ENCODE peak calls at places on chromosomes 1 and 21, in ten cellular contexts. M, D, F, J, P, A, I, Q, K and N are unnamed samples.

GRCh38 chr1:46131093-46131492 is 1.3 kb downstream of the PIK3R3 start:
- DNase-seq in M (peak), D (no peak), F (peak), J (peak), P (no peak), A (no peak), I (no peak), Q (no peak), K (peak), N (no peak)

GRCh38 chr1:116167625-116168276 is 56.6 kb downstream of the MAB21L3 start:
- DNase-seq in M (no peak), D (no peak), F (no peak), J (no peak), P (no peak), A (no peak), I (peak), Q (no peak), K (no peak), N (no peak)

GRCh38 chr1:231558711-231559205 is 30.3 kb downstream of the TSNAX start:
- DNase-seq in M (no peak), D (no peak), F (no peak), J (no peak), P (no peak), A (no peak), I (no peak), Q (no peak), K (no peak), N (no peak)

GRCh38 chr1:8362701-8363101 is 44.8 kb downstream of the SLC45A1 start:
- DNase-seq in M (no peak), D (peak), F (no peak), J (no peak), P (no peak), A (no peak), I (no peak), Q (no peak), K (no peak), N (no peak)

GRCh38 chr21:46149205-46149901 is 6.0 kb downstream of the FTCD start:
- DNase-seq in M (no peak), D (peak), F (no peak), J (no peak), P (no peak), A (no peak), I (no peak), Q (no peak), K (no peak), N (no peak)

GRCh38 chr1:89760496-89760895 is 60.3 kb upstream of the LRRC8D start:
- DNase-seq in M (no peak), D (no peak), F (no peak), J (no peak), P (no peak), A (no peak), I (no peak), Q (no peak), K (no peak), N (no peak)

GRCh38 chr1:11187936-11188335 is 1.2 kb upstream of the ANGPTL7 start:
- DNase-seq in M (no peak), D (no peak), F (no peak), J (no peak), P (no peak), A (no peak), I (no peak), Q (no peak), K (no peak), N (no peak)

GRCh38 chr1:164576311-164577271 is 17.6 kb downstream of the PBX1 start:
- DNase-seq in M (peak), D (peak), F (no peak), J (peak), P (no peak), A (no peak), I (peak), Q (peak), K (no peak), N (no peak)

GRCh38 chr1:15525043-15525958 is 1.3 kb upstream of the CASP9 start:
- DNase-seq in M (no peak), D (peak), F (peak), J (peak), P (peak), A (no peak), I (no peak), Q (no peak), K (peak), N (no peak)

GRCh38 chr1:214402583-214403216 is 121.7 kb downstream of the SMYD2 start:
- DNase-seq in M (peak), D (no peak), F (no peak), J (no peak), P (no peak), A (no peak), I (no peak), Q (no peak), K (peak), N (no peak)

GRCh38 chr1:9085306-9085940 is 16.0 kb upstream of the SLC2A5 start:
- DNase-seq in M (no peak), D (no peak), F (no peak), J (no peak), P (no peak), A (no peak), I (no peak), Q (no peak), K (no peak), N (no peak)

GRCh38 chr1:197178998-197179397 is 32.5 kb upstream of the ASPM start:
- DNase-seq in M (peak), D (no peak), F (no peak), J (peak), P (no peak), A (peak), I (peak), Q (no peak), K (peak), N (no peak)

GRCh38 chr1:213163278-213163711 is 112.3 kb downstream of the RPS6KC1 start:
- DNase-seq in M (no peak), D (no peak), F (no peak), J (peak), P (no peak), A (no peak), I (peak), Q (no peak), K (peak), N (no peak)

GRCh38 chr1:33653226-33653625 is 180.8 kb downstream of the ZSCAN20 start:
- DNase-seq in M (no peak), D (no peak), F (no peak), J (no peak), P (no peak), A (no peak), I (no peak), Q (no peak), K (no peak), N (no peak)

GRCh38 chr1:106534612-106535011 is 521.9 kb upstream of the PRMT6 start:
- DNase-seq in M (no peak), D (no peak), F (no peak), J (no peak), P (no peak), A (no peak), I (no peak), Q (no peak), K (peak), N (no peak)
- TF ChIP-seq CTCF in M (no peak), D (no peak), F (no peak), J (no peak), P (no peak), A (no peak), I (no peak), Q (no peak), K (peak), N (no peak)

DNA sequence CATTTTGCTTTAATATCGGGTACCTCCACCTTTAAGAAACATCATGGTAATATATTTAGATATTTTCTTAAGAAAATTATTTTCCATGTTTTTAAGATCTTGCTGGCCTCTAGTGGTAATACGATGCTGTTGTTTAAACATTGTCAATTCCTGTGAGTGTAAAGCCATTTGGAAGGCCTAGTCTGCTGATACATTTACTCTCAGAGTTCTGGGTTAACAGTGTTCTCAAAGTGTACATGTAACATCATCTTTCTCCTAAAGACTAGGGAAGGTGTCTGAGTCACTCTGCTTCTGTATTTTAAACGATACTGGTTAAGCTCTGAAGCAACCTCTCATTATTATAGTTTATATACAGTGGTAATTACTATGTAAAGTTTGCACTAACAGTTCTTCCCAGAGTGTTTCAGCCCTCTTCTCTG is 189.1 kb downstream of the RASAL2 start:
- DNase-seq in M (peak), D (no peak), F (no peak), J (peak), P (no peak), A (peak), I (peak), Q (no peak), K (peak), N (no peak)
- TF ChIP-seq CTCF in M (peak), D (peak), F (no peak), J (peak), P (peak), A (peak), I (peak), Q (peak), K (peak), N (no peak)

GRCh38 chr1:162026906-162027305 is 3.2 kb upstream of the OLFML2B start:
- DNase-seq in M (no peak), D (no peak), F (no peak), J (no peak), P (no peak), A (no peak), I (no peak), Q (no peak), K (no peak), N (no peak)

GRCh38 chr1:162023181-162023546 is 505 bp downstream of the OLFML2B start:
- DNase-seq in M (no peak), D (no peak), F (no peak), J (no peak), P (no peak), A (no peak), I (no peak), Q (no peak), K (no peak), N (no peak)

GRCh38 chr1:162022626-162023025 is 1.0 kb downstream of the OLFML2B start:
- DNase-seq in M (no peak), D (no peak), F (no peak), J (no peak), P (no peak), A (no peak), I (peak), Q (no peak), K (no peak), N (no peak)

GRCh38 chr1:162021124-162021523 is 2.5 kb downstream of the OLFML2B start:
- DNase-seq in M (no peak), D (peak), F (no peak), J (no peak), P (no peak), A (no peak), I (peak), Q (no peak), K (no peak), N (no peak)

DNA sequence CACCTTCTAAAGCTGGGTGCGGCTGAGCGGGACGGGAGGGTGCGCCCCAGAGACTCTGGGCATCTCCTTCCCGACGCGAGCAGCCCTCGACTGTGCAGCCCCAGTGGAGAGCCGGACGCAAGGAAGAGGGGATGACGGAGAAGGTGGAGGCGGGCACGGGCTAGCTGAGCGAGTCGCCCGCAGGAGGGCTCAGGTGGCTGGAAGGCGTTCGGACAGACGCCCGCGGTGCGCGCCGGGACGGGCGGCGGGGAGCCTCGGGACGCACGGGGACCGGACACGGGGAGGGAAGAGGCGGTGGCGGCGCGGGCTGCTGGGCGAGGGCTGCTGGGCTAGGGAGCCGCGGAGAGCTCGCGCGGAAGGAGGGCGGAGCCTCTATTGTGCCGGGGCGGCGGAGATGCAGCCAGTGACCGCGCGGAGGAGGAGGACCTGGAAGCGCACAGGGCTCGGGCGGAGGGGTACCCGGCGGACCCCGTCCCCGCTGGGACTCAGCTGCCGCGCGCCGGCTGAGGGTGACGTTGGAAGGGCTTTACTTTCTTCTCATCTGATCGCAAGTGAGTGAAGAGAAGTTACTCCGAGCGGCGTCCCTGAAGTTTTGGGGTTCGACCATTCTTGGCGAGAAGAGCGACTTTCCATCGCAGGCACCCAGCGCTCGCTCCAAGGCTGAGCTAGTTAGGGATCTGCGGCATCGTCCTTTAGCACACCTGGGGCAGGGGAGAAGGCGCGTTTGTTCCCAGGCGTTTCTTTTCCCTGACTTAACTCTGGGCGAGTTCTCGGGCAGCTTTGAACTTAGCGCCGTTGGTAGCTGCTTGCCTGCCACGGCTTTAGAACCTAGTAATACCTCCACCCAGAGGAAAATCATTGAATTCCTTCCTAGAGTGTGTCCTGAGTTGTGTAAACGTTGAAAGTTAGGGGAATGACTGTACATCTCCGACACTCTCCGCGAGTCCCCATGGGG is at the start of gene OLFML2B:
- DNase-seq in M (peak), D (peak), F (peak), J (peak), P (no peak), A (peak), I (peak), Q (peak), K (peak), N (peak)
- TF ChIP-seq CTCF in M (peak), D (peak), F (no peak), J (peak), P (peak), A (peak), I (peak), Q (peak), K (peak), N (no peak)

GRCh38 chr1:24970399-24970753 is 40.3 kb upstream of the RUNX3 start:
- DNase-seq in M (peak), D (no peak), F (no peak), J (peak), P (no peak), A (no peak), I (peak), Q (no peak), K (peak), N (peak)
- TF ChIP-seq CTCF in M (peak), D (no peak), F (no peak), J (peak), P (no peak), A (no peak), I (peak), Q (no peak), K (peak), N (no peak)

DNA sequence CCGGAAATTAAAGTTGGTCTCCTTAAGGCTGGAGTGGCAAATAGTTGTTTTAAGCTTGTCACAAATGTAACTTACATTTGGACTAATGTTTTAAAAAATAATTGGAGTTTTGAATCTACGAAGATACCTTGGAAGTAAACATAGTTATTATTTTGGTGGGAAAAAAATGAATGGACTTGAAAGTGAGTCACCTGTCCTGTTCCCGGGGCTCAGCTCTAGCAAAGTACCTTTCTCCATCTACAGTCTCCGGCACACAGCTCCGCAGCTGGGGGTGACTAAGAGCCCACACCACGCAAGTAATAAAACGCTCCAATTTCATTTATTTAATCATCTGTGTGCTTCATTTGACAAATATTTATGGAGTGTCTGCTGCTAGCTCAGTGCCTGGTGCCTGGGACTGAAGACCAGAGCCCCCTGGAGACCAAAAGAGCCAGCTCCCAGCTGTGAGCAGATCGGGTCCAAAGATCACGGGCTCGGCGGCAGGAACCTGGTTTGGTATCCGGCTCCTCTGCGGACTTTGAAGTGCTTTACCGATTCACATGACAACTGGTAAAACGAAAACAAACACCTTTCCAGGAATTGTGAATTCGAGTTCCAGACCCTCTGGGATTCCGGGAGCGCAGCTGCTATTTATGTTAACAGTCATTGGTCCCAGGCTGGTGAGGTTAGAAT is 1.7 kb upstream of the RIPK4 start:
- DNase-seq in M (peak), D (peak), F (no peak), J (peak), P (no peak), A (peak), I (peak), Q (no peak), K (peak), N (peak)
- TF ChIP-seq CTCF in M (peak), D (peak), F (no peak), J (peak), P (no peak), A (no peak), I (peak), Q (no peak), K (peak), N (peak)

GRCh38 chr1:195723796-195724194 is 884.4 kb downstream of the KCNT2 start:
- DNase-seq in M (no peak), D (no peak), F (no peak), J (no peak), P (no peak), A (no peak), I (no peak), Q (no peak), K (no peak), N (no peak)

GRCh38 chr1:195715652-195716051 is 892.6 kb downstream of the KCNT2 start:
- DNase-seq in M (no peak), D (no peak), F (no peak), J (no peak), P (no peak), A (no peak), I (no peak), Q (no peak), K (no peak), N (no peak)

GRCh38 chr1:195717651-195718050 is 890.6 kb downstream of the KCNT2 start:
- DNase-seq in M (peak), D (no peak), F (no peak), J (peak), P (no peak), A (no peak), I (peak), Q (no peak), K (peak), N (no peak)

GRCh38 chr1:195721210-195721971 is 886.8 kb downstream of the KCNT2 start:
- DNase-seq in M (no peak), D (no peak), F (no peak), J (no peak), P (no peak), A (no peak), I (no peak), Q (no peak), K (peak), N (peak)
- TF ChIP-seq CTCF in M (no peak), D (no peak), F (no peak), J (no peak), P (no peak), A (no peak), I (no peak), Q (no peak), K (no peak), N (no peak)